ENCODE peak calls at places on chromosomes 2 and 18, in five cellular contexts. X, S, B, Z and T are unnamed samples.

GRCh38 chr2:128159437-128159836 is 68.4 kb downstream of the UGGT1 start:
- DNase-seq in Z (no peak), S (no peak), X (no peak), B (no peak), T (no peak)

GRCh38 chr2:3940661-3941060 is 237.3 kb downstream of the DCDC2C start:
- DNase-seq in S (no peak), X (no peak), Z (no peak), B (no peak), T (no peak)

GRCh38 chr2:95377216-95377530 is 25.3 kb upstream of the FAHD2A start:
- DNase-seq in S (no peak), B (peak; percentile 47), Z (no peak), X (no peak), T (no peak)

GRCh38 chr18:23669804-23670203 is 7.1 kb upstream of the ANKRD29 start:
- DNase-seq in X (no peak), B (no peak), Z (no peak), S (no peak), T (no peak)

GRCh38 chr18:25605322-25605721 is 253.4 kb upstream of the ZNF521 start:
- DNase-seq in B (no peak), X (no peak), S (no peak), Z (no peak), T (no peak)

GRCh38 chr18:8367217-8367988 is 241.8 kb upstream of the RAB12 start:
- DNase-seq in S (no peak), B (no peak), X (peak; percentile 12), Z (no peak), T (no peak)

GRCh38 chr2:47551800-47552525 is 149.0 kb downstream of the MSH2 start:
- DNase-seq in S (no peak), B (no peak), Z (no peak), X (no peak), T (no peak)

GRCh38 chr2:39432701-39433100 is 4.4 kb downstream of the MAP4K3 start:
- DNase-seq in X (no peak), Z (no peak), B (no peak), S (no peak), T (no peak)

GRCh38 chr2:37720533-37721218 is 49.2 kb upstream of the CDC42EP3 start:
- DNase-seq in Z (no peak), B (no peak), X (no peak), S (no peak), T (no peak)

GRCh38 chr2:28276807-28277206 is 115.9 kb upstream of the FOSL2 start:
- DNase-seq in B (no peak), X (peak; percentile 29), Z (no peak), S (no peak), T (peak; percentile 38)

GRCh38 chr2:237355726-237356125 is 58.2 kb downstream of the COL6A3 start:
- DNase-seq in B (no peak), X (no peak), Z (peak; percentile 37), S (no peak), T (no peak)

GRCh38 chr2:47225061-47225783 is 70.1 kb upstream of the STPG4 start:
- DNase-seq in B (peak; percentile 71), Z (peak; percentile 21), S (peak; percentile 82), X (peak; percentile 93), T (peak; percentile 71)

GRCh38 chr2:172438064-172438421 is 10.7 kb downstream of the ITGA6 start:
- DNase-seq in Z (no peak), B (no peak), X (no peak), S (no peak), T (no peak)

GRCh38 chr2:227443889-227444568 is 27.9 kb upstream of the AGFG1 start:
- DNase-seq in B (no peak), X (no peak), S (no peak), Z (no peak), T (no peak)

GRCh38 chr2:236507393-236508085 is 62.1 kb upstream of the ACKR3 start:
- DNase-seq in X (no peak), Z (no peak), S (no peak), B (no peak), T (no peak)

GRCh38 chr2:233100192-233100998 is 40.3 kb downstream of the INPP5D start:
- DNase-seq in X (no peak), B (no peak), S (no peak), Z (no peak), T (no peak)

GRCh38 chr2:189439342-189439741 is 1.9 kb upstream of the WDR75 start:
- DNase-seq in X (peak; percentile 24), S (no peak), Z (no peak), B (no peak), T (no peak)

GRCh38 chr2:142048581-142048980 is 82.2 kb downstream of the LRP1B start:
- DNase-seq in B (no peak), Z (no peak), S (no peak), X (no peak), T (no peak)

GRCh38 chr2:200812122-200813022 is 662 bp downstream of the BZW1 start:
- DNase-seq in X (peak; percentile 75), S (no peak), B (peak; percentile 87), Z (peak; percentile 52), T (no peak)

GRCh38 chr2:209960676-209961630 is 41.5 kb upstream of the RPE start:
- DNase-seq in B (no peak), S (no peak), X (peak; percentile 60), Z (peak; percentile 16), T (peak; percentile 56)

GRCh38 chr2:69741281-69742169 is at the start of gene ANXA4:
- DNase-seq in X (peak; percentile 82), S (no peak), Z (peak; percentile 70), B (peak; percentile 93), T (peak; percentile 75)

GRCh38 chr2:25567406-25567805 is 106.0 kb downstream of the DTNB start:
- DNase-seq in S (no peak), B (no peak), X (peak; percentile 57), Z (no peak), T (peak; percentile 48)

GRCh38 chr2:215590353-215590752 is 154.5 kb upstream of the FN1 start:
- DNase-seq in B (no peak), X (peak; percentile 45), S (no peak), Z (no peak), T (no peak)

GRCh38 chr2:3651686-3652516 is 6.1 kb upstream of the ALLC start:
- DNase-seq in X (peak; percentile 58), S (no peak), Z (peak; percentile 28), B (no peak), T (peak; percentile 25)

GRCh38 chr2:223580951-223581350 is 21.2 kb downstream of the SCG2 start:
- DNase-seq in Z (no peak), B (no peak), X (peak; percentile 85), S (no peak), T (peak; percentile 88)

GRCh38 chr2:189570565-189570964 is 10.0 kb downstream of the SLC40A1 start:
- DNase-seq in X (peak; percentile 71), S (no peak), Z (no peak), B (no peak), T (no peak)

GRCh38 chr18:1691860-1692259 is 787.2 kb downstream of the ADCYAP1 start:
- DNase-seq in B (no peak), Z (no peak), S (no peak), X (no peak), T (no peak)

GRCh38 chr2:29370581-29371125 is 255.4 kb downstream of the CLIP4 start:
- DNase-seq in B (no peak), Z (no peak), S (no peak), X (no peak), T (no peak)

GRCh38 chr2:29376541-29376940 is 261.3 kb downstream of the CLIP4 start:
- DNase-seq in Z (no peak), S (no peak), X (no peak), B (no peak), T (no peak)

GRCh38 chr2:29377788-29378187 is 262.6 kb downstream of the CLIP4 start:
- DNase-seq in X (no peak), Z (no peak), B (no peak), S (no peak), T (no peak)

GRCh38 chr2:29372185-29372584 is 257.0 kb downstream of the CLIP4 start:
- DNase-seq in S (peak; percentile 79), B (no peak), Z (no peak), X (no peak), T (no peak)

DNA sequence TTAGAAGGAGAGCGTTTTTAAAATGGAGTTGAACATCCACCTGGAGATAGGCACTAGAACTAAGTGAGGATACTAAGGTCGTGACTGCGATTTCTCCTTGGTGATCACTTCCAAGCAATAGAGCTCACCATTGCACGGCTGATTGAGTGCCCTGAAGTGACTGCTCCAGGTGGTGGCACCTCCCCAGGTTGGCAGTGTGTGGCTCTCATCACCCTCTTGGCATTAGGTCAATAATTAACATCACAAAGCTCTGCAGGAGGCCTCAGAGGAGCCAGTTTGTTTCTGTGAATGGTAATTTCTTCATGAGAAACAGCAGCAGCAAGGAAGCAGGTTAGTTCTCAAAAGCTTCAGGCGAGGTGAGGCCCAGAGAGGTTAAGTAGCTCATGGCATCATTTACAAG is 259.6 kb downstream of the CLIP4 start:
- DNase-seq in X (no peak), Z (no peak), S (peak; percentile 51), B (no peak), T (no peak)
- H3K4me3 ChIP-seq in X (no peak overlapping the region), Z (no peak overlapping the region), S (no peak overlapping the region), B (no peak overlapping the region), T (no peak overlapping the region)

DNA sequence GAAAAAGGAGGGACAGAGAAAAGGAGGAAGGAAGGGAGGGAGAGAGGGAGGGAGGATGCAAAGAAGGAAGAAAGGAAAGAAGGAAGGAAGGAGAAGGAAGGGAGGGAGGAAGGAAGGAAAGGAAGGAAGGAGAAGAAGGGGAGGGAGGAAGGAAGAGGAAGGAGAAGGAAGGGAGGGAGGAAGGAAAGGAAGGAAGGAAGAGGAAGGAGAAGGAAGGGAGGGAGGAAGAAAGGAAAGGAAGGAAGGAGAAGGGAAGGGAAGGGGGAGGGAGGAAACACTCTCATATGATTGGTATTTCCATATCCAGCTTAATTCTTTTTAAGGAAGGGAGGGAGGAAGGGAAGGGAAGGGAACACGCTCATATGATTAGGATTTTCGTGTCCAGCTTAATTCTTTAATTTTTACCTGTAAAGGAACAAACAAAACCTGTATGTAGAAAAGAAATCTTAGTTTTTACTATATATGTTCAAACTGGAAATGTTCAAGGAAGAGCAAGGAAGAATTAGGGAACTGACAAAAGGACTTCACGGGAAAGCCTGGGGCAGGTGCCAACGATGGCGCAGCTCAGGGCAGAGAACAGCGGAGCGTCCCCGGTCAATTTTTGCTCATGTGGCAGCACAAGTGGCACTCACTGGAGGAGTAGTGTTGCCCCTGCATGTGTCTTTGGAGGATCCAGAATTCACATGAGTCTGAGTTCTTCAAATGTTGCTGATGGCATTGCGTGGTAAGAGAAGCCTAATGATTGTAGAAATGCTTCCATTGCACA is 228.6 kb downstream of the ZNF516 start:
- DNase-seq in Z (no peak), B (no peak), S (no peak), X (no peak), T (no peak)
- H3K4me3 ChIP-seq in Z (peak overlapping the region; percentile 16), B (peak overlapping the region; percentile 47), S (peak overlapping the region; percentile 26), X (peak overlapping the region; percentile 70), T (no peak overlapping the region)

DNA sequence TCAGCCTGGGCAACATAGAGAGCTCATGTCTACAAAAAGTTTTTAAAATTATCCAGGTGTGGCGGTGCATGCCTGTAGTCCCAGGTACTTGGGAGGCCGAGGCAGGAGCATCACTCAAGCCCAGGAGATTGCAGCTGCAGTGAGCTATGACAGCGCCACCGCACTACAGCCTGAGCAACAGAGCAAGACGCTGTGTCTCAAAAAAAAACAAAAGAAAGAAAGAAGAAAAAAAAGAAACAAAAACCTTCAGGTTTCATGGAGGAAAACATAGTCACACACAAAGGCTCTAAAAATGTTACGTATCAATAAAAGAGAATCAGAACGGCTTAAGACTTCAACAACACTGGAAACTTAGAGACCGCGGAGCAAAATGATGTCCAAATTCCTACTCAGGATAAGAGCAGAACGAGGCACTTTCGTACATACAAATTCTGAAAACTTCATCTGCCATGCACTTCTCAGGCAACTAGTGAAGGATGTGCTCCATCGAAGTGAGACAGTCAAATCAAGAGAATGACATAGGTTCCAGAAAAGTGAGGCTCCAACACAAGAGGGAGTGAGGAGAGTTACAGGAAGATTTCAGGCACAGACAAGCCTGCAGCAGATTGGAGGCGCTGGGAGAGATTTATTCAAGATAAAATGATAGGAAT is 4.4 kb downstream of the HDLBP start:
- DNase-seq in Z (no peak), B (no peak), X (no peak), S (no peak), T (no peak)
- H3K4me3 ChIP-seq in Z (no peak overlapping the region), B (no peak overlapping the region), X (no peak overlapping the region), S (no peak overlapping the region), T (no peak overlapping the region)

GRCh38 chr2:121018136-121019057 is 266.6 kb downstream of the TFCP2L1 start:
- DNase-seq in S (no peak), B (peak; percentile 81), X (no peak), Z (peak; percentile 30), T (peak; percentile 40)
- H3K4me3 ChIP-seq in S (no peak overlapping the region), B (peak overlapping the region; percentile 42), X (no peak overlapping the region), Z (peak overlapping the region; percentile 26), T (peak overlapping the region; percentile 43)